ENCODE peak calls at places on chromosomes 11 and 22, in five cellular contexts. One of them, this sample, is unnamed.

GRCh38 chr11:859394-860131 is 16.9 kb downstream of the TSPAN4 start:
- DNase-seq in left ventricle myocardium inferior: peak
- DNase-seq in fibroblast of pulmonary artery: peak
- DNase-seq in fibroblast of lung: peak
- DNase-seq in A549: peak
- DNase-seq in this sample: no peak

GRCh38 chr11:88420165-88420781 is 82.7 kb upstream of the CTSC start:
- DNase-seq in left ventricle myocardium inferior: peak
- DNase-seq in fibroblast of lung: peak
- DNase-seq in fibroblast of pulmonary artery: peak
- DNase-seq in A549: no peak
- DNase-seq in this sample: no peak

GRCh38 chr22:22855617-22856308 is 31.9 kb upstream of the IGLL5 start:
- DNase-seq in fibroblast of lung: no peak
- DNase-seq in A549: no peak
- DNase-seq in fibroblast of pulmonary artery: peak
- DNase-seq in left ventricle myocardium inferior: no peak
- DNase-seq in this sample: no peak

GRCh38 chr11:72652133-72652532 is 22.1 kb downstream of the PDE2A start:
- DNase-seq in fibroblast of pulmonary artery: no peak
- DNase-seq in A549: no peak
- DNase-seq in left ventricle myocardium inferior: no peak
- DNase-seq in fibroblast of lung: no peak
- DNase-seq in this sample: no peak

GRCh38 chr11:88363004-88363403 is 25.5 kb upstream of the CTSC start:
- DNase-seq in fibroblast of pulmonary artery: no peak
- DNase-seq in left ventricle myocardium inferior: no peak
- DNase-seq in A549: no peak
- DNase-seq in fibroblast of lung: no peak
- DNase-seq in this sample: no peak

GRCh38 chr11:68997995-68998348 is 15.1 kb downstream of the MRGPRF start:
- DNase-seq in fibroblast of pulmonary artery: no peak
- DNase-seq in fibroblast of lung: no peak
- DNase-seq in left ventricle myocardium inferior: no peak
- DNase-seq in A549: no peak
- DNase-seq in this sample: no peak

GRCh38 chr11:65968600-65969482 is 7.3 kb downstream of the SART1 start:
- DNase-seq in A549: no peak
- DNase-seq in left ventricle myocardium inferior: no peak
- DNase-seq in fibroblast of pulmonary artery: no peak
- DNase-seq in fibroblast of lung: no peak
- DNase-seq in this sample: no peak

GRCh38 chr22:27706489-27706888 is 95.1 kb downstream of the MN1 start:
- DNase-seq in A549: no peak
- DNase-seq in fibroblast of pulmonary artery: no peak
- DNase-seq in fibroblast of lung: no peak
- DNase-seq in left ventricle myocardium inferior: no peak
- DNase-seq in this sample: no peak

GRCh38 chr22:24140357-24140756 is 40.9 kb upstream of the SUSD2 start:
- DNase-seq in A549: no peak
- DNase-seq in left ventricle myocardium inferior: no peak
- DNase-seq in fibroblast of pulmonary artery: no peak
- DNase-seq in fibroblast of lung: no peak
- DNase-seq in this sample: no peak

GRCh38 chr22:50150161-50151129 is 20.1 kb upstream of the PANX2 start:
- DNase-seq in left ventricle myocardium inferior: no peak
- DNase-seq in fibroblast of pulmonary artery: no peak
- DNase-seq in fibroblast of lung: peak
- DNase-seq in A549: no peak
- DNase-seq in this sample: no peak

GRCh38 chr11:67584205-67584880 is 731 bp downstream of the GSTP1 start:
- DNase-seq in fibroblast of lung: peak
- DNase-seq in A549: no peak
- DNase-seq in fibroblast of pulmonary artery: peak
- DNase-seq in left ventricle myocardium inferior: peak
- DNase-seq in this sample: no peak

GRCh38 chr11:9529333-9529648 is 44.2 kb upstream of the WEE1 start:
- DNase-seq in fibroblast of lung: peak
- DNase-seq in A549: no peak
- DNase-seq in left ventricle myocardium inferior: peak
- DNase-seq in fibroblast of pulmonary artery: peak
- DNase-seq in this sample: no peak

GRCh38 chr11:113179181-113179701 is 135.1 kb upstream of the TTC12 start:
- DNase-seq in A549: no peak
- DNase-seq in fibroblast of lung: no peak
- DNase-seq in left ventricle myocardium inferior: no peak
- DNase-seq in fibroblast of pulmonary artery: no peak
- DNase-seq in this sample: no peak

GRCh38 chr11:117231637-117232021 is 244 bp downstream of the PCSK7 start:
- DNase-seq in left ventricle myocardium inferior: no peak
- DNase-seq in fibroblast of pulmonary artery: no peak
- DNase-seq in fibroblast of lung: no peak
- DNase-seq in A549: no peak
- DNase-seq in this sample: no peak

GRCh38 chr11:34348919-34349318 is 8.9 kb downstream of the ABTB2 start:
- DNase-seq in A549: no peak
- DNase-seq in fibroblast of lung: peak
- DNase-seq in fibroblast of pulmonary artery: no peak
- DNase-seq in left ventricle myocardium inferior: no peak
- DNase-seq in this sample: peak

GRCh38 chr22:27045103-27045940 is 387.9 kb downstream of the MIAT start:
- DNase-seq in A549: peak
- DNase-seq in fibroblast of pulmonary artery: peak
- DNase-seq in fibroblast of lung: peak
- DNase-seq in left ventricle myocardium inferior: no peak
- DNase-seq in this sample: peak

GRCh38 chr11:7582338-7582985 is 68.7 kb downstream of the PPFIBP2 start:
- DNase-seq in left ventricle myocardium inferior: no peak
- DNase-seq in A549: no peak
- DNase-seq in fibroblast of lung: no peak
- DNase-seq in fibroblast of pulmonary artery: peak
- DNase-seq in this sample: no peak

GRCh38 chr11:71489311-71490043 is 36.5 kb downstream of the NADSYN1 start:
- DNase-seq in left ventricle myocardium inferior: no peak
- DNase-seq in fibroblast of pulmonary artery: peak
- DNase-seq in fibroblast of lung: peak
- DNase-seq in A549: peak
- DNase-seq in this sample: peak

GRCh38 chr22:26550498-26551033 is 38.3 kb upstream of the TFIP11 start:
- DNase-seq in left ventricle myocardium inferior: peak
- DNase-seq in fibroblast of pulmonary artery: peak
- DNase-seq in fibroblast of lung: peak
- DNase-seq in A549: no peak
- DNase-seq in this sample: peak

GRCh38 chr22:39559456-39560105 is 11.0 kb upstream of the CACNA1I start:
- DNase-seq in A549: no peak
- DNase-seq in left ventricle myocardium inferior: no peak
- DNase-seq in fibroblast of pulmonary artery: no peak
- DNase-seq in fibroblast of lung: no peak
- DNase-seq in this sample: no peak

GRCh38 chr11:133844217-133844616 is 1.1 kb downstream of the SPATA19 start:
- DNase-seq in fibroblast of lung: no peak
- DNase-seq in A549: no peak
- DNase-seq in left ventricle myocardium inferior: no peak
- DNase-seq in fibroblast of pulmonary artery: no peak
- DNase-seq in this sample: no peak

GRCh38 chr22:43848366-43849171 is 13.7 kb downstream of the SULT4A1 start:
- DNase-seq in fibroblast of pulmonary artery: peak
- DNase-seq in fibroblast of lung: peak
- DNase-seq in A549: peak
- DNase-seq in left ventricle myocardium inferior: peak
- DNase-seq in this sample: no peak

GRCh38 chr11:75323609-75324008 is 27.9 kb downstream of the ARRB1 start:
- DNase-seq in left ventricle myocardium inferior: no peak
- DNase-seq in A549: peak
- DNase-seq in fibroblast of lung: no peak
- DNase-seq in fibroblast of pulmonary artery: no peak
- DNase-seq in this sample: no peak

DNA sequence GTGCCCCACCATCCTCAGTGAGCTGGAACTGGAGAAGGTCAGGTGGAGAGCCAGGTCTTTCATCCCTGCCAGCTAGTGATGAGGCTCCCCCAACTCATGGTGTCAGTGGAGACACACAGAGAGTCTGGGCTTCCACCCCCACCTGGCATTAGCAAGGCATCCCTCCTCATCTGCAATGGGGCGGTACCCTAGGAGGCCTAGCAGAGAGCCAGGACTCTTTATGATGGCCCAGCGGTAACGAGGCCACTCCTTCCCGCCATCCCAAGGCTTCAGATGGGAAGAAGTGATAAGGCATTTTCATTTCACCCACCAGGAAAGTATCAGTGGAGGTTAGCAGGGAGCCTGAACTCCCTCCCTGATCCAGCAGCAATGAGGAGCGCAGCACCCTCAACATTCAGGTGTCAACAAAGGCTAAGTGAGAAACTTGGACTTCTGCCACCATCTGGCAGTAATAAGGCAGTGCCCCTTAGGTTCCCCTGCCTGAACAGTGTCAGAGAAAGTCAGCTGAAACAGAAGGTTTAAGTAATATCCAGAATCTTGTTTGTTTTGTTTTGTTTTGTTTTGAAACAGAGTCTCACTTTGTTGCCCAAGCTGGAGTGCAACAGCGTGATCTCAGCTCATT is 40.5 kb upstream of the FBLN1 start:
- DNase-seq in left ventricle myocardium inferior: no peak
- DNase-seq in fibroblast of pulmonary artery: no peak
- DNase-seq in A549: no peak
- DNase-seq in fibroblast of lung: no peak
- DNase-seq in this sample: no peak
- TF ChIP-seq CTCF in left ventricle myocardium inferior: no peak
- TF ChIP-seq CTCF in fibroblast of pulmonary artery: no peak
- TF ChIP-seq CTCF in A549: no peak
- TF ChIP-seq CTCF in fibroblast of lung: no peak
- TF ChIP-seq CTCF in this sample: no peak

GRCh38 chr11:128247235-128247594 is 340.1 kb downstream of the ETS1 start:
- DNase-seq in left ventricle myocardium inferior: no peak
- DNase-seq in fibroblast of pulmonary artery: no peak
- DNase-seq in A549: no peak
- DNase-seq in fibroblast of lung: no peak
- DNase-seq in this sample: no peak
- H3K4me3 ChIP-seq in left ventricle myocardium inferior: no peak
- H3K4me3 ChIP-seq in fibroblast of pulmonary artery: no peak
- H3K4me3 ChIP-seq in A549: no peak
- H3K4me3 ChIP-seq in fibroblast of lung: no peak
- H3K4me3 ChIP-seq in this sample: no peak

GRCh38 chr22:37822079-37822833 is 926 bp upstream of the GALR3 start:
- DNase-seq in A549: no peak
- DNase-seq in fibroblast of lung: no peak
- DNase-seq in left ventricle myocardium inferior: no peak
- DNase-seq in fibroblast of pulmonary artery: no peak
- DNase-seq in this sample: no peak
- TF ChIP-seq CTCF in A549: no peak
- TF ChIP-seq CTCF in fibroblast of lung: no peak
- TF ChIP-seq CTCF in left ventricle myocardium inferior: no peak
- TF ChIP-seq CTCF in fibroblast of pulmonary artery: no peak
- TF ChIP-seq CTCF in this sample: no peak

GRCh38 chr11:2778630-2779498 is 79.1 kb upstream of the KCNQ1OT1 start:
- DNase-seq in fibroblast of lung: peak
- DNase-seq in fibroblast of pulmonary artery: peak
- DNase-seq in left ventricle myocardium inferior: peak
- DNase-seq in A549: peak
- DNase-seq in this sample: no peak
- H3K4me3 ChIP-seq in fibroblast of lung: no peak
- H3K4me3 ChIP-seq in fibroblast of pulmonary artery: no peak
- H3K4me3 ChIP-seq in left ventricle myocardium inferior: peak
- H3K4me3 ChIP-seq in A549: no peak
- H3K4me3 ChIP-seq in this sample: no peak

GRCh38 chr11:115718945-115719344 is 214.7 kb upstream of the CADM1 start:
- DNase-seq in fibroblast of pulmonary artery: no peak
- DNase-seq in fibroblast of lung: no peak
- DNase-seq in left ventricle myocardium inferior: no peak
- DNase-seq in A549: no peak
- DNase-seq in this sample: no peak

GRCh38 chr11:115717215-115717584 is 213.0 kb upstream of the CADM1 start:
- DNase-seq in left ventricle myocardium inferior: no peak
- DNase-seq in fibroblast of pulmonary artery: no peak
- DNase-seq in fibroblast of lung: peak
- DNase-seq in A549: no peak
- DNase-seq in this sample: no peak

GRCh38 chr11:115724709-115725108 is 220.5 kb upstream of the CADM1 start:
- DNase-seq in fibroblast of lung: peak
- DNase-seq in left ventricle myocardium inferior: no peak
- DNase-seq in fibroblast of pulmonary artery: no peak
- DNase-seq in A549: peak
- DNase-seq in this sample: no peak

GRCh38 chr11:115720537-115721308 is 216.5 kb upstream of the CADM1 start:
- DNase-seq in fibroblast of pulmonary artery: no peak
- DNase-seq in left ventricle myocardium inferior: no peak
- DNase-seq in A549: no peak
- DNase-seq in fibroblast of lung: no peak
- DNase-seq in this sample: no peak

GRCh38 chr11:115721309-115722007 is 217.2 kb upstream of the CADM1 start:
- DNase-seq in left ventricle myocardium inferior: no peak
- DNase-seq in fibroblast of pulmonary artery: no peak
- DNase-seq in fibroblast of lung: no peak
- DNase-seq in A549: no peak
- DNase-seq in this sample: no peak
- TF ChIP-seq CTCF in left ventricle myocardium inferior: no peak
- TF ChIP-seq CTCF in fibroblast of pulmonary artery: no peak
- TF ChIP-seq CTCF in fibroblast of lung: no peak
- TF ChIP-seq CTCF in A549: no peak
- TF ChIP-seq CTCF in this sample: no peak

DNA sequence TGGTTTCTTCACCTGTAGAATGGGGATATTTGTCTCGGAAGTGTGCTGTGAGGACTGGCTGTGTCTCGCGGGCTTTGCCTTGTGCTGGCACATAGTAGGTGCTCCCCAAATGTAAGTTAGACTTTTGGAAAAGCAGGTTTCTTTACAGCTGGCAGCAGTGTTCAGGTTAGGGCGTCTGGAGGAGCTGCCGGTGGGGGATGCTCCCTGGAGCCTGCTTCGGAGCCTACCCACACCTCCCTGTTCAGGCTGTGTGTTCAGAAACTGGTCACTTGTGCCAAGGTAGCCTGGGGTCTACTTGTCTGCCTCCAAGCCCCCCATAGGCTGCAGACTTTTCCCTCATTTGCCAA is 60.0 kb downstream of the OTOG start:
- DNase-seq in A549: no peak
- DNase-seq in fibroblast of lung: no peak
- DNase-seq in fibroblast of pulmonary artery: no peak
- DNase-seq in left ventricle myocardium inferior: no peak
- DNase-seq in this sample: no peak
- H3K4me3 ChIP-seq in A549: no peak
- H3K4me3 ChIP-seq in fibroblast of lung: no peak
- H3K4me3 ChIP-seq in fibroblast of pulmonary artery: no peak
- H3K4me3 ChIP-seq in left ventricle myocardium inferior: no peak
- H3K4me3 ChIP-seq in this sample: no peak

GRCh38 chr11:79487412-79487811 is 46.6 kb upstream of the TENM4 start:
- DNase-seq in A549: no peak
- DNase-seq in left ventricle myocardium inferior: no peak
- DNase-seq in fibroblast of lung: no peak
- DNase-seq in fibroblast of pulmonary artery: no peak
- DNase-seq in this sample: no peak

GRCh38 chr11:79488286-79488685 is 47.5 kb upstream of the TENM4 start:
- DNase-seq in fibroblast of pulmonary artery: peak
- DNase-seq in A549: no peak
- DNase-seq in fibroblast of lung: no peak
- DNase-seq in left ventricle myocardium inferior: no peak
- DNase-seq in this sample: no peak

GRCh38 chr11:79485694-79486093 is 44.9 kb upstream of the TENM4 start:
- DNase-seq in left ventricle myocardium inferior: no peak
- DNase-seq in fibroblast of lung: no peak
- DNase-seq in A549: no peak
- DNase-seq in fibroblast of pulmonary artery: no peak
- DNase-seq in this sample: no peak

GRCh38 chr11:79484872-79485271 is 44.0 kb upstream of the TENM4 start:
- DNase-seq in A549: no peak
- DNase-seq in fibroblast of pulmonary artery: no peak
- DNase-seq in left ventricle myocardium inferior: no peak
- DNase-seq in fibroblast of lung: no peak
- DNase-seq in this sample: no peak

GRCh38 chr11:79486239-79486984 is 45.6 kb upstream of the TENM4 start:
- DNase-seq in fibroblast of lung: peak
- DNase-seq in fibroblast of pulmonary artery: no peak
- DNase-seq in left ventricle myocardium inferior: no peak
- DNase-seq in A549: no peak
- DNase-seq in this sample: no peak
- TF ChIP-seq CTCF in fibroblast of lung: no peak
- TF ChIP-seq CTCF in fibroblast of pulmonary artery: no peak
- TF ChIP-seq CTCF in left ventricle myocardium inferior: no peak
- TF ChIP-seq CTCF in A549: no peak
- TF ChIP-seq CTCF in this sample: no peak

This sample was measured in HFF-Myc.